ENCODE peak calls at places on chromosome X, in five cellular contexts. G, M, F, L and W are unnamed samples.

GRCh38 chrX:153806999-153807575 is 12.6 kb downstream of the SSR4 start:
- DNase-seq in M (no peak), F (no peak), G (no peak), L (no peak), W (no peak)

GRCh38 chrX:129695535-129695934 is 40.8 kb upstream of the APLN start:
- DNase-seq in F (no peak), G (no peak), L (no peak), M (no peak), W (no peak)

GRCh38 chrX:43556207-43556606 is 99.9 kb upstream of the MAOA start:
- DNase-seq in F (no peak), L (no peak), M (no peak), G (no peak), W (no peak)

GRCh38 chrX:120310861-120311631 is at the start of gene TMEM255A:
- DNase-seq in L (no peak), M (no peak), F (no peak), G (no peak), W (no peak)

GRCh38 chrX:10582945-10583344 is 37.4 kb downstream of the MID1 start:
- DNase-seq in F (no peak), L (no peak), G (no peak), M (no peak), W (no peak)

GRCh38 chrX:38940547-38940946 is 139.3 kb downstream of the MID1IP1 start:
- DNase-seq in M (no peak), F (no peak), G (no peak), L (no peak), W (no peak)

GRCh38 chrX:40470830-40471429 is 109.8 kb upstream of the ATP6AP2 start:
- DNase-seq in F (no peak), L (no peak), M (no peak), G (no peak), W (no peak)

GRCh38 chrX:150200820-150201287 is 162.3 kb upstream of the MAMLD1 start:
- DNase-seq in L (no peak), G (peak), M (peak), F (peak), W (peak)

GRCh38 chrX:132401935-132402334 is 86.9 kb downstream of the MBNL3 start:
- DNase-seq in M (no peak), G (no peak), F (no peak), L (no peak), W (no peak)

GRCh38 chrX:38574858-38575257 is 13.5 kb downstream of the TSPAN7 start:
- DNase-seq in F (peak), L (no peak), M (no peak), G (no peak), W (no peak)

GRCh38 chrX:12967711-12968465 is 7.0 kb upstream of the TMSB4X start:
- DNase-seq in L (no peak), F (no peak), M (no peak), G (no peak), W (no peak)

GRCh38 chrX:48937065-48937907 is 18.5 kb upstream of the PIM2 start:
- DNase-seq in M (no peak), L (peak), F (peak), G (peak), W (no peak)

GRCh38 chrX:130264573-130264972 is 4.1 kb downstream of the ZNF280C start:
- DNase-seq in G (no peak), F (no peak), M (no peak), L (no peak), W (no peak)

GRCh38 chrX:150870487-150871340 is 27.8 kb downstream of the CD99L2 start:
- DNase-seq in F (no peak), G (no peak), L (no peak), M (no peak), W (no peak)

GRCh38 chrX:72080800-72081199 is 50.9 kb downstream of the RTL5 start:
- DNase-seq in F (no peak), G (no peak), M (no peak), L (no peak), W (no peak)

GRCh38 chrX:43703211-43703791 is 47.2 kb downstream of the MAOA start:
- DNase-seq in F (no peak), M (no peak), L (no peak), G (no peak), W (no peak)

GRCh38 chrX:24657671-24658410 is 10.7 kb upstream of the PCYT1B start:
- DNase-seq in G (no peak), M (no peak), F (no peak), L (no peak), W (no peak)

GRCh38 chrX:150845091-150845490 is 53.4 kb downstream of the CD99L2 start:
- DNase-seq in M (no peak), G (no peak), F (no peak), L (no peak), W (no peak)

GRCh38 chrX:57651169-57651919 is 28.7 kb downstream of the NLRP2B start:
- DNase-seq in F (no peak), M (no peak), L (no peak), G (no peak), W (no peak)

GRCh38 chrX:68177542-68177941 is 255.8 kb downstream of the OPHN1 start:
- DNase-seq in G (no peak), L (no peak), M (no peak), F (no peak), W (no peak)

GRCh38 chrX:96683997-96684338 is 674 bp upstream of the DIAPH2 start:
- DNase-seq in L (no peak), G (no peak), F (no peak), M (no peak), W (no peak)

GRCh38 chrX:96688789-96689188 is 4.1 kb downstream of the DIAPH2 start:
- DNase-seq in L (no peak), G (no peak), M (no peak), F (no peak), W (no peak)

GRCh38 chrX:96682516-96682915 is 2.1 kb upstream of the DIAPH2 start:
- DNase-seq in G (no peak), M (no peak), L (no peak), F (no peak), W (no peak)

GRCh38 chrX:96685205-96686099 is 810 bp downstream of the DIAPH2 start:
- DNase-seq in L (peak), G (peak), M (peak), F (peak), W (no peak)

GRCh38 chrX:96684339-96685204 is at the start of gene DIAPH2:
- DNase-seq in L (peak), F (peak), G (peak), M (peak), W (peak)
- TF ChIP-seq POLR2AphosphoS5 in L (peak), F (peak), G (peak), M (no peak), W (no peak)

GRCh38 chrX:41828821-41829220 is 94.5 kb downstream of the CASK start:
- DNase-seq in G (no peak), F (no peak), L (no peak), M (no peak), W (no peak)
- TF ChIP-seq POLR2AphosphoS5 in G (no peak), F (no peak), L (no peak), M (no peak), W (no peak)

GRCh38 chrX:17023670-17024069 is 77.2 kb downstream of the REPS2 start:
- DNase-seq in M (no peak), G (no peak), L (no peak), F (no peak), W (no peak)
- TF ChIP-seq POLR2AphosphoS5 in M (no peak), G (no peak), L (no peak), F (no peak), W (no peak)

GRCh38 chrX:107823456-107823855 is 2.2 kb upstream of the MID2 start:
- DNase-seq in M (no peak), F (no peak), G (no peak), L (no peak), W (no peak)

GRCh38 chrX:107826286-107827136 is 845 bp downstream of the MID2 start:
- DNase-seq in M (no peak), L (peak), G (no peak), F (peak), W (peak)

GRCh38 chrX:107827137-107827831 is 1.6 kb downstream of the MID2 start:
- DNase-seq in F (no peak), M (no peak), G (no peak), L (no peak), W (no peak)

GRCh38 chrX:107827852-107828251 is 2.2 kb downstream of the MID2 start:
- DNase-seq in L (no peak), G (no peak), M (no peak), F (no peak), W (no peak)

GRCh38 chrX:107825698-107826285 is at the start of gene MID2:
- DNase-seq in F (peak), L (peak), G (no peak), M (peak), W (peak)
- TF ChIP-seq POLR2AphosphoS5 in F (no peak), L (no peak), G (no peak), M (no peak), W (no peak)

GRCh38 chrX:110276778-110277177 is 41.1 kb downstream of the AMMECR1 start:
- DNase-seq in F (no peak), M (no peak), G (peak), L (no peak), W (no peak)
- TF ChIP-seq POLR2AphosphoS5 in F (no peak), M (no peak), G (no peak), L (no peak), W (no peak)

GRCh38 chrX:25853002-25853479 is 285.1 kb upstream of the MAGEB18 start:
- DNase-seq in F (no peak), L (no peak), M (no peak), G (no peak), W (no peak)
- TF ChIP-seq POLR2AphosphoS5 in F (no peak), L (no peak), M (no peak), G (no peak), W (no peak)